ENCODE peak calls at places on chromosome 1, in five cellular contexts. L, T, K, X and C are unnamed samples.

GRCh38 chr1:198845851-198846250 is 207.0 kb downstream of the PTPRC start:
- DNase-seq in L (no peak), T (no peak), K (no peak), X (no peak), C (no peak)

GRCh38 chr1:231183875-231184590 is 22.2 kb downstream of the TRIM67 start:
- DNase-seq in L (no peak), T (no peak), K (no peak), X (no peak), C (no peak)

GRCh38 chr1:184002071-184002470 is 35.5 kb downstream of the COLGALT2 start:
- DNase-seq in L (no peak), T (no peak), K (peak), X (peak), C (no peak)

GRCh38 chr1:13494025-13494424 is 19.8 kb downstream of the LRRC38 start:
- DNase-seq in L (no peak), T (no peak), K (no peak), X (no peak), C (no peak)

GRCh38 chr1:63327417-63328139 is 5.2 kb downstream of the FOXD3 start:
- DNase-seq in L (peak), T (peak), K (peak), X (peak), C (peak)

GRCh38 chr1:14083706-14084105 is 383.7 kb downstream of the PRDM2 start:
- DNase-seq in L (no peak), T (no peak), K (no peak), X (no peak), C (no peak)

GRCh38 chr1:50783286-50783685 is 176.8 kb downstream of the FAF1 start:
- DNase-seq in L (no peak), T (no peak), K (no peak), X (no peak), C (no peak)

GRCh38 chr1:198122693-198123092 is 34.1 kb upstream of the NEK7 start:
- DNase-seq in L (no peak), T (no peak), K (peak), X (no peak), C (no peak)

GRCh38 chr1:47794081-47794480 is 203.1 kb downstream of the TRABD2B start:
- DNase-seq in L (no peak), T (no peak), K (no peak), X (no peak), C (no peak)

GRCh38 chr1:54053745-54054437 is 483 bp downstream of the TCEANC2 start:
- DNase-seq in L (no peak), T (no peak), K (no peak), X (no peak), C (no peak)

GRCh38 chr1:222653178-222653827 is 35.4 kb downstream of the MIA3 start:
- DNase-seq in L (no peak), T (no peak), K (no peak), X (no peak), C (no peak)

GRCh38 chr1:27563407-27564263 is 40.3 kb downstream of the AHDC1 start:
- DNase-seq in L (peak), T (no peak), K (peak), X (no peak), C (peak)

GRCh38 chr1:163082971-163083370 is 13.8 kb downstream of the RGS4 start:
- DNase-seq in L (no peak), T (no peak), K (no peak), X (no peak), C (no peak)

GRCh38 chr1:44040418-44040817 is 9.2 kb upstream of the SLC6A9 start:
- DNase-seq in L (no peak), T (no peak), K (no peak), X (no peak), C (no peak)

GRCh38 chr1:46181343-46182260 is 5.3 kb upstream of the P3R3URF start:
- DNase-seq in L (no peak), T (no peak), K (no peak), X (no peak), C (no peak)

GRCh38 chr1:241531195-241532172 is 694 bp upstream of the KMO start:
- DNase-seq in L (no peak), T (no peak), K (no peak), X (peak), C (no peak)

GRCh38 chr1:32464716-32465540 is at the start of gene ZBTB8B:
- DNase-seq in L (peak), T (peak), K (peak), X (peak), C (peak)